ENCODE peak calls at places on chromosomes 7 and 10, in five cellular contexts. F, Q, J, T and G are unnamed samples.

GRCh38 chr10:71512794-71513379 is 116.2 kb downstream of the CDH23 start:
- DNase-seq in F (no peak), Q (no peak), J (no peak), T (peak), G (no peak)

GRCh38 chr10:132041340-132041739 is 24.4 kb upstream of the JAKMIP3 start:
- DNase-seq in F (no peak), Q (no peak), J (no peak), T (no peak), G (no peak)

GRCh38 chr10:22346087-22346661 is 878 bp downstream of the SPAG6 start:
- DNase-seq in F (no peak), Q (no peak), J (no peak), T (no peak), G (no peak)

GRCh38 chr7:867001-867405 is 9.4 kb upstream of the GET4 start:
- DNase-seq in F (no peak), Q (no peak), J (peak), T (peak), G (no peak)

GRCh38 chr7:68865351-68865885 is 732.9 kb upstream of the AUTS2 start:
- DNase-seq in F (no peak), Q (no peak), J (no peak), T (no peak), G (no peak)

GRCh38 chr10:28327494-28327886 is 24.6 kb upstream of the MPP7 start:
- DNase-seq in F (no peak), Q (no peak), J (no peak), T (no peak), G (no peak)

GRCh38 chr7:149479554-149479953 is 18.1 kb downstream of the ZNF746 start:
- DNase-seq in F (no peak), Q (no peak), J (no peak), T (no peak), G (no peak)

GRCh38 chr7:39744620-39745019 is 121.2 kb downstream of the RALA start:
- DNase-seq in F (no peak), Q (no peak), J (no peak), T (no peak), G (no peak)

GRCh38 chr10:132384618-132385510 is 12.1 kb upstream of the PWWP2B start:
- DNase-seq in F (no peak), Q (no peak), J (peak), T (no peak), G (no peak)

GRCh38 chr10:6927001-6927400 is 346.9 kb upstream of the PRKCQ start:
- DNase-seq in F (no peak), Q (no peak), J (no peak), T (no peak), G (no peak)

GRCh38 chr7:28258240-28258639 is 77.6 kb upstream of the JAZF1 start:
- DNase-seq in F (no peak), Q (no peak), J (no peak), T (no peak), G (no peak)

GRCh38 chr7:21300692-21301091 is 127.2 kb upstream of the SP4 start:
- DNase-seq in F (peak), Q (no peak), J (no peak), T (no peak), G (no peak)

GRCh38 chr7:54904986-54905385 is 113.8 kb upstream of the EGFR start:
- DNase-seq in F (no peak), Q (no peak), J (no peak), T (no peak), G (no peak)

GRCh38 chr10:124967255-124967654 is 25.3 kb downstream of the ZRANB1 start:
- DNase-seq in F (no peak), Q (no peak), J (no peak), T (no peak), G (no peak)

GRCh38 chr10:121838149-121838548 is 89.7 kb downstream of the ATE1 start:
- DNase-seq in F (no peak), Q (no peak), J (no peak), T (no peak), G (no peak)

GRCh38 chr10:86303626-86304025 is 63.0 kb downstream of the GRID1 start:
- DNase-seq in F (no peak), Q (no peak), J (no peak), T (peak), G (no peak)

GRCh38 chr7:123600876-123601275 is 745 bp upstream of the ASB15 start:
- DNase-seq in F (no peak), Q (no peak), J (no peak), T (no peak), G (no peak)

GRCh38 chr10:113782367-113782766 is 30.9 kb downstream of the PLEKHS1 start:
- DNase-seq in F (no peak), Q (no peak), J (no peak), T (no peak), G (no peak)

GRCh38 chr10:19964625-19965024 is 148.4 kb downstream of the PLXDC2 start:
- DNase-seq in F (no peak), Q (no peak), J (no peak), T (no peak), G (no peak)

GRCh38 chr10:15444105-15445021 is 73.3 kb upstream of the FAM171A1 start:
- DNase-seq in F (no peak), Q (no peak), J (no peak), T (no peak), G (no peak)

GRCh38 chr7:151038951-151039849 is 9.1 kb upstream of the ASIC3 start:
- DNase-seq in F (peak), Q (no peak), J (peak), T (peak), G (no peak)

GRCh38 chr7:69677054-69677847 is 79.0 kb downstream of the AUTS2 start:
- DNase-seq in F (peak), Q (no peak), J (no peak), T (no peak), G (no peak)

GRCh38 chr7:137957887-137958286 is 44.0 kb downstream of the CREB3L2 start:
- DNase-seq in F (no peak), Q (no peak), J (no peak), T (no peak), G (no peak)

GRCh38 chr10:114600067-114600466 is 58.0 kb downstream of the ABLIM1 start:
- DNase-seq in F (no peak), Q (no peak), J (no peak), T (no peak), G (no peak)

GRCh38 chr7:156969972-156970420 is 20.5 kb downstream of the NOM1 start:
- DNase-seq in F (no peak), Q (no peak), J (no peak), T (no peak), G (no peak)

GRCh38 chr10:132836248-132836831 is 50.4 kb upstream of the NKX6-2 start:
- DNase-seq in F (no peak), Q (no peak), J (no peak), T (peak), G (no peak)

GRCh38 chr7:128867241-128867640 is 4.6 kb downstream of the ATP6V1F start:
- DNase-seq in F (no peak), Q (no peak), J (no peak), T (no peak), G (no peak)
- TF ChIP-seq POLR2A in F (no peak), Q (no peak), J (no peak), T (no peak), G (no peak)

DNA sequence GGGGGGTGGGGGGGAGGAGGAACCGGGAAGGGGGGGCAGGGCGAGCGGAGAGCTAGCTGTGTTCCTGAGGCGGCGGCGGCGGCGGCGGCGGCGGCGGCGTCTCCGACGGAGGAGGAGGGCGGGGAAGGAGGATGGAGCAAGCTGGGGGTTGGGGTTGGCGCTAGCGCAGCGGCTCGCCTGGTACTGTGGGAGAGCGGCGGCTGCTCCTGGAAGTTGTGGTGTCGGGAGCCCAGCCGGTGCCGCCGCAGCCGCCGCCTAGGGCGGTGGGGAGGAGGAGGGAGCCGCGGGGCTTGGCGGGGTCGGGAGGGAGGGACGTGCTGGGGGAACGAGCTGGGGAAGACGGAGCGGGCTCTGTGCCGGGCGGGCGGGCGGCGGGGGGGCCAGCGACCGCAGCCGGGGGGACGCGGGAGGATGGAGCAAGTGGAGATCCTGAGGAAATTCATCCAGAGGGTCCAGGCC is at the start of gene PTPN12:
- DNase-seq in F (no peak), Q (no peak), J (no peak), T (no peak), G (no peak)
- TF ChIP-seq POLR2A in F (peak), Q (no peak), J (no peak), T (no peak), G (no peak)

GRCh38 chr7:64905133-64905532 is 2.1 kb downstream of the ZNF273 start:
- DNase-seq in F (no peak), Q (no peak), J (no peak), T (no peak), G (no peak)

GRCh38 chr7:64905547-64905946 is 2.5 kb downstream of the ZNF273 start:
- DNase-seq in F (no peak), Q (no peak), J (no peak), T (no peak), G (no peak)

GRCh38 chr7:64904008-64904407 is 935 bp downstream of the ZNF273 start:
- DNase-seq in F (no peak), Q (no peak), J (no peak), T (no peak), G (no peak)

GRCh38 chr7:64907641-64908326 is 4.7 kb downstream of the ZNF273 start:
- DNase-seq in F (no peak), Q (no peak), J (no peak), T (no peak), G (no peak)

GRCh38 chr7:64902806-64903721 is at the start of gene ZNF273:
- DNase-seq in F (peak), Q (no peak), J (peak), T (peak), G (peak)
- TF ChIP-seq POLR2A in F (peak), Q (peak), J (peak), T (no peak), G (no peak)

GRCh38 chr7:106770191-106770590 is 94.9 kb upstream of the PIK3CG start:
- DNase-seq in F (peak), Q (no peak), J (no peak), T (no peak), G (no peak)

GRCh38 chr7:106774768-106775551 is 90.1 kb upstream of the PIK3CG start:
- DNase-seq in F (peak), Q (no peak), J (no peak), T (no peak), G (no peak)

GRCh38 chr7:106773228-106773627 is 91.9 kb upstream of the PIK3CG start:
- DNase-seq in F (peak), Q (no peak), J (no peak), T (no peak), G (no peak)

GRCh38 chr7:106774213-106774767 is 90.8 kb upstream of the PIK3CG start:
- DNase-seq in F (no peak), Q (no peak), J (no peak), T (no peak), G (no peak)

DNA sequence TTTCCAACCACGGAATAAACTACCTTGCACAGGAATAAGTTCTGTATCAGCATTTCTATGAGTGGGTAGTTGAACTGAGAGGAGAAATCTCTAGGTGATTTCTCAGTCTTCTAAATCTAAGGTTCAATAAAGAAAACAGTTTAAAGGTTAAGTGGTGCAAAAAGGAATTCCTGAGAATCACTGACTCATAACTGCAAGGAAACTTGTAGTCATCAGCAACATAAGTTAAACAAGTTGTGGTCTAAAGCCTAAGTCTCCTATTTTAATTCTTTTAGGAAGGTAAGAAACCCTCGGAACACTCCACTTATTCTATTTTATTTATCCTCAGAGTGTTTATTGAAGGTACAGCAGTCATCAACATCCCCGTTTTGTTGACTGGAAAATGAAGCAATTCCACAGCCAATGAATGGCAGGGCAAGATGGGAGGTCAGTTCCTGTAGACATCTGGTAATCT is 92.4 kb upstream of the PIK3CG start:
- DNase-seq in F (peak), Q (no peak), J (no peak), T (no peak), G (no peak)
- TF ChIP-seq POLR2A in F (no peak), Q (no peak), J (no peak), T (no peak), G (no peak)

GRCh38 chr7:100888988-100889760 is at the start of gene UFSP1:
- DNase-seq in F (no peak), Q (no peak), J (no peak), T (no peak), G (no peak)

GRCh38 chr7:100886936-100887185 is 2.7 kb downstream of the UFSP1 start:
- DNase-seq in F (no peak), Q (no peak), J (no peak), T (no peak), G (no peak)

GRCh38 chr7:100887186-100887954 is 2.1 kb downstream of the UFSP1 start:
- DNase-seq in F (no peak), Q (peak), J (peak), T (no peak), G (no peak)

GRCh38 chr7:100888529-100888987 is 957 bp downstream of the UFSP1 start:
- DNase-seq in F (no peak), Q (no peak), J (no peak), T (no peak), G (no peak)

DNA sequence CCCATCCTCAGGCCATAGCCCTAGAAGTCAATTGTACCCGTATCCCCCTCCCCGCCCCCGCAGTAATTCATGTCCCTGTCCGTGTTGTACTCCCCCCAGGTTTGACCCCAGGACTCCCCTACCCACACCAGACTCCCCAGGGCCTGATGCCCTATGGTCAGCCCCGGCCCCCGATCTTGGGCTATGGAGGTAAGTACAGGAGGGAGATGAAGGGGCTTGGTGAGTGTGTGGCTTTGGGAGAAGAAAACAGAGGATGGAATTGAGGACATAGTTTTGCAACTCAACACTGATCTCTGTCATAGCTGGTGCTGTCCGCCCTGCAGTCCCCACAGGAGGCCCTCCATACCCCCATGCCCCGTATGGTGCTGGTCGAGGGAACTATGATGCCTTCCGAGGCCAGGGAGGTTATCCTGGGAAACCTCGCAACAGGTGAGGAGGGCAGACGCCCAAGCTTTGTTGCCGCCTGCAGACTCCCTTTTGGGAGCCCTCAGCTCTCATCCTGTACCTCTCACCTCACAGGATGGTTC is 1.5 kb downstream of the UFSP1 start:
- DNase-seq in F (no peak), Q (no peak), J (no peak), T (no peak), G (no peak)
- TF ChIP-seq POLR2A in F (peak), Q (no peak), J (no peak), T (no peak), G (no peak)

GRCh38 chr10:74543276-74543675 is 283.1 kb upstream of the KAT6B start:
- DNase-seq in F (no peak), Q (no peak), J (no peak), T (no peak), G (no peak)

GRCh38 chr10:74544106-74544505 is 282.3 kb upstream of the KAT6B start:
- DNase-seq in F (no peak), Q (no peak), J (no peak), T (no peak), G (no peak)

GRCh38 chr10:74548676-74549075 is 277.7 kb upstream of the KAT6B start:
- DNase-seq in F (peak), Q (no peak), J (no peak), T (no peak), G (no peak)
- TF ChIP-seq POLR2A in F (no peak), Q (no peak), J (no peak), T (no peak), G (no peak)